ENCODE peak calls at places on chromosomes 13 and 19, in seven cellular contexts. A, H, G, Y, U, C and R are unnamed samples.

GRCh38 chr13:20121154-20121515 is 39.7 kb downstream of the GJA3 start:
- DNase-seq in A (no peak), H (no peak), G (no peak), Y (no peak), U (no peak), C (no peak), R (no peak)

GRCh38 chr13:20559659-20560356 is 7.1 kb upstream of the IFT88 start:
- DNase-seq in A (no peak), H (no peak), G (peak), Y (no peak), U (no peak), C (no peak), R (no peak)

GRCh38 chr19:45769821-45770191 is 754 bp upstream of the SIX5 start:
- DNase-seq in A (peak), H (no peak), G (no peak), Y (peak), U (peak), C (no peak), R (peak)

GRCh38 chr13:110890279-110891150 is 24.4 kb downstream of the ANKRD10 start:
- DNase-seq in A (no peak), H (no peak), G (no peak), Y (no peak), U (no peak), C (no peak), R (no peak)

GRCh38 chr19:801030-801860 is 4.0 kb downstream of the PTBP1 start:
- DNase-seq in A (peak), H (no peak), G (no peak), Y (peak), U (peak), C (peak), R (peak)

GRCh38 chr19:21698215-21698614 is 69.2 kb downstream of the ZNF100 start:
- DNase-seq in A (no peak), H (no peak), G (no peak), Y (peak), U (no peak), C (peak), R (no peak)

GRCh38 chr19:7862413-7862951 is 11.7 kb downstream of the PRR36 start:
- DNase-seq in A (peak), H (peak), G (peak), Y (peak), U (no peak), C (peak), R (peak)

GRCh38 chr19:28519950-28520861 is 692.7 kb downstream of the UQCRFS1 start:
- DNase-seq in A (no peak), H (no peak), G (no peak), Y (no peak), U (no peak), C (peak), R (no peak)

GRCh38 chr13:89375839-89376238 is 1704.7 kb downstream of the SLITRK5 start:
- DNase-seq in A (no peak), H (no peak), G (no peak), Y (no peak), U (no peak), C (peak), R (no peak)

GRCh38 chr19:51742736-51743288 is 8.9 kb downstream of the FPR1 start:
- DNase-seq in A (no peak), H (no peak), G (no peak), Y (no peak), U (no peak), C (peak), R (no peak)

GRCh38 chr19:34428549-34429285 is 536 bp downstream of the UBA2 start:
- DNase-seq in A (peak), H (no peak), G (peak), Y (no peak), U (no peak), C (peak), R (no peak)

GRCh38 chr13:20035130-20035529 is 76.6 kb downstream of the ZMYM2 start:
- DNase-seq in A (no peak), H (no peak), G (no peak), Y (no peak), U (no peak), C (peak), R (no peak)

GRCh38 chr13:108270442-108270841 is 924 bp downstream of the TNFSF13B start:
- DNase-seq in A (no peak), H (no peak), G (no peak), Y (no peak), U (no peak), C (no peak), R (no peak)

GRCh38 chr19:16778796-16779411 is 50.3 kb upstream of the SIN3B start:
- DNase-seq in A (peak), H (peak), G (peak), Y (peak), U (no peak), C (peak), R (no peak)

GRCh38 chr13:53953205-53953604 is 924.6 kb downstream of the OLFM4 start:
- DNase-seq in A (no peak), H (no peak), G (no peak), Y (no peak), U (no peak), C (no peak), R (no peak)

GRCh38 chr13:42140494-42140893 is 92.0 kb downstream of the DGKH start:
- DNase-seq in A (no peak), H (no peak), G (no peak), Y (no peak), U (no peak), C (no peak), R (no peak)

GRCh38 chr13:49292742-49293498 is 45.2 kb downstream of the CDADC1 start:
- DNase-seq in A (peak), H (no peak), G (no peak), Y (no peak), U (peak), C (peak), R (no peak)

GRCh38 chr13:110352735-110353134 is 45.7 kb downstream of the COL4A2 start:
- DNase-seq in A (no peak), H (no peak), G (no peak), Y (peak), U (no peak), C (no peak), R (peak)

GRCh38 chr19:14507704-14508246 is 10.4 kb downstream of the DNAJB1 start:
- DNase-seq in A (no peak), H (no peak), G (no peak), Y (no peak), U (no peak), C (peak), R (no peak)

GRCh38 chr19:49820125-49820524 is 2.0 kb downstream of the MED25 start:
- DNase-seq in A (no peak), H (no peak), G (no peak), Y (no peak), U (no peak), C (peak), R (no peak)

GRCh38 chr13:108595416-108596257 is 33.8 kb upstream of the MYO16 start:
- DNase-seq in A (no peak), H (no peak), G (no peak), Y (no peak), U (no peak), C (peak), R (no peak)

GRCh38 chr13:99197257-99197651 is 3.4 kb upstream of the UBAC2 start:
- DNase-seq in A (no peak), H (no peak), G (no peak), Y (peak), U (peak), C (no peak), R (peak)

GRCh38 chr19:29173896-29174295 is 39.1 kb downstream of the UQCRFS1 start:
- DNase-seq in A (no peak), H (no peak), G (no peak), Y (no peak), U (no peak), C (no peak), R (no peak)

GRCh38 chr19:28292822-28293500 is 920.0 kb downstream of the UQCRFS1 start:
- DNase-seq in A (no peak), H (no peak), G (no peak), Y (no peak), U (no peak), C (no peak), R (no peak)

GRCh38 chr13:21010621-21011020 is 50.8 kb downstream of the LATS2 start:
- DNase-seq in A (no peak), H (no peak), G (no peak), Y (no peak), U (no peak), C (peak), R (no peak)

GRCh38 chr13:73335226-73335625 is 276.4 kb downstream of the KLF5 start:
- DNase-seq in A (no peak), H (no peak), G (no peak), Y (no peak), U (no peak), C (peak), R (no peak)

GRCh38 chr13:75480691-75481175 is 1.2 kb downstream of the TBC1D4 start:
- DNase-seq in A (peak), H (peak), G (peak), Y (peak), U (peak), C (peak), R (peak)

GRCh38 chr19:58544591-58545285 is 874 bp downstream of the TRIM28 start:
- DNase-seq in A (peak), H (peak), G (peak), Y (peak), U (no peak), C (peak), R (no peak)

GRCh38 chr19:7652061-7652641 is 15.2 kb downstream of the STXBP2 start:
- DNase-seq in A (peak), H (peak), G (peak), Y (peak), U (peak), C (peak), R (peak)

GRCh38 chr19:37933965-37934364 is 27.0 kb downstream of the SIPA1L3 start:
- DNase-seq in A (peak), H (no peak), G (no peak), Y (no peak), U (no peak), C (peak), R (no peak)

GRCh38 chr13:106383791-106384190 is 151.7 kb downstream of the EFNB2 start:
- DNase-seq in A (no peak), H (no peak), G (no peak), Y (no peak), U (no peak), C (no peak), R (no peak)

GRCh38 chr19:15239337-15239949 is 7.2 kb upstream of the EPHX3 start:
- DNase-seq in A (no peak), H (no peak), G (no peak), Y (no peak), U (no peak), C (no peak), R (no peak)

GRCh38 chr13:61466280-61466679 is 50.6 kb upstream of the PCDH20 start:
- DNase-seq in A (no peak), H (no peak), G (no peak), Y (no peak), U (no peak), C (no peak), R (no peak)
- TF ChIP-seq CTCF in A (no peak), H (peak), G (no peak), Y (no peak), U (peak), C (peak), R (no peak)

GRCh38 chr19:41321204-41321599 is 11.2 kb downstream of the CCDC97 start:
- DNase-seq in A (no peak), H (no peak), G (no peak), Y (no peak), U (no peak), C (no peak), R (no peak)

GRCh38 chr19:41320568-41320967 is 10.6 kb downstream of the CCDC97 start:
- DNase-seq in A (no peak), H (no peak), G (no peak), Y (no peak), U (no peak), C (no peak), R (no peak)

GRCh38 chr19:41322451-41322850 is 12.5 kb downstream of the CCDC97 start:
- DNase-seq in A (no peak), H (no peak), G (no peak), Y (no peak), U (no peak), C (no peak), R (no peak)

GRCh38 chr19:41323023-41323422 is 13.1 kb downstream of the CCDC97 start:
- DNase-seq in A (peak), H (no peak), G (no peak), Y (no peak), U (no peak), C (peak), R (no peak)

DNA sequence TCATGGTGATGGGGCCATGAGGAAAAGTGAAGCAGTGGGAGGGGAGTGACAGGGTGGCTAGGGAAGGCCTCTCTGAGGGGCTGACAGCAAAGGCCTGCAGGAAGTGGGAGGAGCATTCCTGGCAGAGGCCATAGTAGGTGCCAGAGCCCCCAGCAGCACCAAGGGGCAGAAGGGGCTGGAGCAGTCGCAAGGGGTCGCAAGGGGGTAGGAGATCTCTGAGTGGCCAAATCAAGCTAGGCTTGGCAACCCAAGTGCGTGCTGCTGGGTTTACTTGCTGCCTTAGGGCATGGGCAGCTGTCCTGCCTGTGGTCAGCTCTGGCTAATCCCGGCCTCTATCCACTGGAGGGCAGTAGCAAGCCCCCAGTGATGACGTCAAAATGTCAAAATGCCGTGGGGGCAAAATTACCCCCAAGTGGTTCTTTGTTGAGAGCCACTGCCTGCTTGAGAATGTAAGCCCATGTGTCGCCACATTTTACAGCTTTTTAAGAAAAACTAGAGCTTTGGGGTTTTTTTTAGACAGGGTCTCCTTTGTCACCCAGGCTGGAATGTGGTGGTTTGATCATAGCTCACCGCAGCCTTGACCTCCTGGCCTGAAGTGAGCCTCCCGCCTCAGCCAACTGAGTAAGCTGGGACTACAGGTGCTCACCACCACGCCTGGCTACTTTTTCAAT is 11.8 kb downstream of the CCDC97 start:
- DNase-seq in A (no peak), H (peak), G (no peak), Y (no peak), U (no peak), C (peak), R (no peak)
- TF ChIP-seq CTCF in A (peak), H (peak), G (peak), Y (peak), U (peak), C (peak), R (peak)

GRCh38 chr13:86710013-86710412 is 910.8 kb upstream of the SLITRK6 start:
- DNase-seq in A (no peak), H (no peak), G (no peak), Y (no peak), U (no peak), C (no peak), R (no peak)

DNA sequence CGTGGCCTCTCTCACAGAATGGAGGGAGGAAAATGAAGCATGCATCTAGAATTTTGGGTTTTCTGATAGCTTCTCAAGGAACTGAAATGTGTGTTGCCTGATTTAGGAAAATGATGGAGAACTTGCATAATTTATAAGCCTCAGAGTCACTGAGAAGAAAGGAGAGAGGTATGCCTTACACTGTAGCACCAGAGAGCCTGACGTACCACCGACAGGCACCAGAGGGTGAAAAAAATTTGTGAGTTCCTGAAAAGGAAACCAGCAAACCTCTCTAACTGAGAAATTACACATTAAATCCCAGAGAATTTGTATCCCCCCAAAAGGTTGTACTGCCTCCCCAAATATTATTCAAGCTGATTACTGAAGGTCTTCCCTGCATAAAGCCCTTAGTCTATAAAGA is 915.3 kb upstream of the SLITRK6 start:
- DNase-seq in A (no peak), H (no peak), G (no peak), Y (no peak), U (no peak), C (no peak), R (no peak)
- TF ChIP-seq CTCF in A (no peak), H (no peak), G (no peak), Y (no peak), U (no peak), C (no peak), R (no peak)

DNA sequence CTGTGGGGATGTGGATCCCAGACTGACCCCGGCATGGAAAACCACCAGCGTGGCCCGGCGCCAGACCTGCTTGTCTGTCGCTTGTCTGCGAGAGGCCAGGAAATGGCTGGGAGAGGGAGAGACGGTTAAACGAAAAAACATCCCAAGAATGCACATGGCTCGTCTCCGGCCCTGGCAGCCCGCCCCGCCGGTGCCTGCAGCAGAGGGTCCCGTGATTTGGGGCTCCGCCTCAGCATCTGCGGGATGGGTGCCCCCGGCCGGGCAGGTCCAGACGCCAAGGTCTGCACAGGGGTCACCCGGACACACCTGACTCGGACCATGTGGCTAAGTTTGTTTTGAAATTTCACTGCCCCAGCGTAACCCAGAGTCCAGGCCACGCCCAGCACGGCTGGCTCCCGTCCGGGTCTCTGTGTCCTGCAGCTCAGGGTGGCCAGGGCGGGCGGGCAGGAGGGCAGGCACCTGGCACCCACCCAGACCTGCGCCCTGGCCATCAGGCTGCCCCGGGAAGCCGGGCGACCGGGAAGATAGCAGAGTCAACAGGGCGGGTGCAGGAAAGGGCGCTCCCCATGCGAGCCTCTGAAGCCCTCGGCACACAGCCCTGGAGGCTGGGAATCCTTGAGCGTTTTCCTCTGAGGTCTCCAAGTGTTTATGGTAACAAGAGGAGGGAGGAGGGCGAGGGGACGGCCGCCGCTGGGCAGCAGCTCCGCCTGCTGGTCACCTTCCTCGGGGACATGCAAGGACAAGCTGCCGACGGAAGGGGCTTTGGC is 103.2 kb downstream of the GADD45B start:
- DNase-seq in A (peak), H (peak), G (peak), Y (peak), U (peak), C (peak), R (peak)
- TF ChIP-seq CTCF in A (peak), H (peak), G (peak), Y (peak), U (peak), C (peak), R (peak)

GRCh38 chr13:26377038-26377437 is 123.1 kb downstream of the CDK8 start:
- DNase-seq in A (no peak), H (peak), G (no peak), Y (no peak), U (no peak), C (peak), R (no peak)
- TF ChIP-seq CTCF in A (peak), H (peak), G (no peak), Y (no peak), U (peak), C (peak), R (no peak)